ENCODE peak calls at places on chromosomes 3 and 15, in seven cellular contexts. M is body of pancreas; T is OCI-LY7; V is effector memory CD4-positive, alpha-beta T cell; F is kidney; P is psoas muscle; Q is adrenal gland. O is an unnamed sample.
A peak's percentile ranks its signal among the peaks of the same experiment; 100 is the strongest.

GRCh38 chr15:72961326-72961725 is 90.9 kb upstream of the NEO1 start:
- DNase-seq in M (no peak), T (no peak), V (no peak), F (no peak), P (no peak), Q (no peak), O (no peak)

GRCh38 chr3:62143843-62144450 is 229.4 kb downstream of the FEZF2 start:
- DNase-seq in M (no peak), T (no peak), V (no peak), F (no peak), P (no peak), Q (no peak), O (no peak)

GRCh38 chr3:115960799-115961198 is 337.5 kb downstream of the GAP43 start:
- DNase-seq in M (no peak), T (no peak), V (no peak), F (no peak), P (no peak), Q (peak; percentile 83), O (no peak)

GRCh38 chr15:51038258-51039042 is 56.3 kb downstream of the TNFAIP8L3 start:
- DNase-seq in M (no peak), T (no peak), V (no peak), F (no peak), P (no peak), Q (no peak), O (no peak)

GRCh38 chr3:129312021-129312639 is 33.5 kb downstream of the HMCES start:
- DNase-seq in M (no peak), T (no peak), V (no peak), F (no peak), P (peak; percentile 36), Q (no peak), O (peak; percentile 22)

GRCh38 chr3:134938024-134938525 is 143.0 kb downstream of the EPHB1 start:
- DNase-seq in M (no peak), T (no peak), V (no peak), F (no peak), P (no peak), Q (no peak), O (no peak)

GRCh38 chr15:63107895-63108546 is 13.6 kb upstream of the LACTB start:
- DNase-seq in M (peak; percentile 26), T (no peak), V (no peak), F (peak; percentile 77), P (no peak), Q (peak; percentile 74), O (peak; percentile 100)

GRCh38 chr3:183810643-183811594 is 14.5 kb downstream of the MAP6D1 start:
- DNase-seq in M (peak; percentile 90), T (no peak), V (no peak), F (no peak), P (no peak), Q (no peak), O (no peak)

GRCh38 chr3:30948436-30948835 is 54.0 kb upstream of the GADL1 start:
- DNase-seq in M (no peak), T (no peak), V (no peak), F (no peak), P (no peak), Q (no peak), O (no peak)

GRCh38 chr3:23431759-23432158 is 228.6 kb downstream of the UBE2E2 start:
- DNase-seq in M (no peak), T (no peak), V (no peak), F (no peak), P (no peak), Q (no peak), O (no peak)

GRCh38 chr3:10206166-10206511 is 41.4 kb downstream of the IRAK2 start:
- DNase-seq in M (no peak), T (no peak), V (no peak), F (no peak), P (no peak), Q (no peak), O (no peak)

GRCh38 chr3:108006077-108006675 is 84.7 kb downstream of the CD47 start:
- DNase-seq in M (peak; percentile 49), T (no peak), V (no peak), F (no peak), P (no peak), Q (peak; percentile 75), O (no peak)

DNA sequence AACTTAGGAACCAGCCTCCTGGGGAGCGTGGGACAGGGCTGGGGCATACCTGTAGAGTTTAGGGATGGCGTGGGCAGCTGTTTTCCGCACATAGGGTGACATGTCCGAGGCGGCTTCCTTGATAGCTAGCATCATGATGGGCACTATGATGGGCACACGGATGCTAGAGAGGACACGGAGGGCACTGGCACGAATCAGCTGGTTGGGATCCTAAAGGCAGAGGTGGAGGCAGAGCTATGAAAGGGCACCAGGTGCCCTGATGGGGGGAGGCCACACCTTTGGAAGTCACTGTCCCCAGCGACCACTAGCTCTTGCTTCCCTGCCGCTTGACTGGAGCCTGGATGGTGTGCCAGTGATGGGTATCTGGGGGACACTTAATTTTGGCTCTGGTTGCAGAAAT is 28.3 kb downstream of the AP3B2 start:
- DNase-seq in M (no peak), T (no peak), V (no peak), F (no peak), P (no peak), Q (no peak), O (no peak)
- H3K4me3 ChIP-seq in M (no peak overlapping the region), T (no peak overlapping the region), V (peak overlapping the region; percentile 67), F (peak overlapping the region; percentile 77), P (no peak overlapping the region), Q (no peak overlapping the region), O (no peak overlapping the region)

GRCh38 chr15:38692789-38693062 is 128.1 kb upstream of the RASGRP1 start:
- DNase-seq in M (no peak), T (no peak), V (no peak), F (no peak), P (no peak), Q (no peak), O (no peak)

GRCh38 chr15:38691951-38692788 is 127.6 kb upstream of the RASGRP1 start:
- DNase-seq in M (no peak), T (no peak), V (no peak), F (no peak), P (no peak), Q (no peak), O (no peak)

GRCh38 chr15:38691365-38691764 is 126.8 kb upstream of the RASGRP1 start:
- DNase-seq in M (no peak), T (no peak), V (no peak), F (no peak), P (no peak), Q (no peak), O (no peak)

GRCh38 chr15:38690221-38690620 is 125.6 kb upstream of the RASGRP1 start:
- DNase-seq in M (no peak), T (no peak), V (no peak), F (no peak), P (no peak), Q (no peak), O (no peak)

DNA sequence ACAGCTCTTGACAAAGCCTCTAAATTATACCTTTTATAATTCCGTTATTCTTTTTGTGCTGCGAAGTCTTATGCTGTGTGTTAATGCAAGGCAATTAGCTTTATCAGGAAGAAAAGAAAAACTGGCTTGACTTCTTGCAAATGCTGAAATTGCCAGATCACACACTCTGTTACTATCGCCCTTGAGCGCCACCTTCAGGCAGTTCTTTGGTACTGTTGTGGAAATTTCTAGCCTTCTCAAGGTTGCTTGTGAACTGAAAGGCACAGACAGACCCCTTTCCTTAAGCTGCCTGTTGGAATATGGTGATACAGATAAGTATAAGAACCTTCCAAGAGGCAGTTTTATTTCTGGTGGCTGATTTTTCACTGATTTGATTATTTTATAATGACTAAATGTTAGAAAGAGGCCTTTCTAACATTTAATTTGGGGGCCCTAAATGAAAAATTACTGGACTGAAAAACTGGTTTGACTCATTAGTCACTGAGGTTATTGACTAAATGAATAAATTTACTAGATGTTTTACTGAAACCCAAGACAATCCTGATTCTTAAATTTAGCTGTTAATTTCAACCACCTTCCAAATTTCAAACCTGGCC is 126.2 kb upstream of the RASGRP1 start:
- DNase-seq in M (peak; percentile 71), T (peak; percentile 83), V (peak; percentile 71), F (no peak), P (peak; percentile 53), Q (peak; percentile 86), O (peak; percentile 52)
- H3K4me1 ChIP-seq in M (no peaks in the 10 kb centered on the region), T (peaks cover 27% of the 10 kb centered on the region), V (peaks cover 61% of the 10 kb centered on the region), F (no peaks in the 10 kb centered on the region), P (no peaks in the 10 kb centered on the region), Q (no peaks in the 10 kb centered on the region), O (no peaks in the 10 kb centered on the region)

GRCh38 chr3:123702720-123703119 is 117.9 kb upstream of the HACD2 start:
- DNase-seq in M (no peak), T (no peak), V (no peak), F (no peak), P (no peak), Q (peak; percentile 37), O (no peak)
- H3K4me3 ChIP-seq in M (no peak overlapping the region), T (no peak overlapping the region), V (no peak overlapping the region), F (no peak overlapping the region), P (no peak overlapping the region), Q (no peak overlapping the region), O (no peak overlapping the region)

GRCh38 chr15:70265986-70266385 is 168.3 kb upstream of the TLE3 start:
- DNase-seq in M (no peak), T (no peak), V (no peak), F (peak; percentile 64), P (peak; percentile 23), Q (no peak), O (no peak)
- H3K4me1 ChIP-seq in M (peaks cover 3% of the 10 kb centered on the region), T (peaks cover 47% of the 10 kb centered on the region), V (no peaks in the 10 kb centered on the region), F (peaks cover 51% of the 10 kb centered on the region), P (peaks cover 11% of the 10 kb centered on the region), Q (peaks cover 38% of the 10 kb centered on the region), O (peaks cover 5% of the 10 kb centered on the region)

GRCh38 chr3:64224826-64225606 is at the start of gene PRICKLE2:
- DNase-seq in M (peak; percentile 69), T (peak; percentile 92), V (no peak), F (peak; percentile 95), P (peak; percentile 87), Q (peak; percentile 89), O (peak; percentile 80)
- H3K4me3 ChIP-seq in M (no peak within 1 kb of the TSS), T (peak within 1 kb of the TSS; percentile 75), V (no peak within 1 kb of the TSS), F (peak within 1 kb of the TSS; percentile 65), P (peak within 1 kb of the TSS; percentile 53), Q (no peak within 1 kb of the TSS), O (peak within 1 kb of the TSS; percentile 42)

DNA sequence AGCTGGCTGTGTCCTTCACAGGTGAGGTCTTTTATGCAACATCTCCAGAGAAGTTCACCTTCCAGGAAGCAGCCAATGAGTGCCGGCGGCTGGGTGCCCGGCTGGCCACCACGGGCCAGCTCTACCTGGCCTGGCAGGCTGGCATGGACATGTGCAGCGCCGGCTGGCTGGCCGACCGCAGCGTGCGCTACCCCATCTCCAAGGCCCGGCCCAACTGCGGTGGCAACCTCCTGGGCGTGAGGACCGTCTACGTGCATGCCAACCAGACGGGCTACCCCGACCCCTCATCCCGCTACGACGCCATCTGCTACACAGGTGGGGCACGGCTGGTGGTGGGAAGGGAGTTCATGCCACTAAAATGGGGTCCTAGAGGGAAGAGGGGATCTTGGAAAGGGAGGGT is 40.1 kb downstream of the ACAN start:
- DNase-seq in M (no peak), T (no peak), V (no peak), F (no peak), P (no peak), Q (no peak), O (no peak)
- H3K4me1 ChIP-seq in M (no peaks in the 10 kb centered on the region), T (no peaks in the 10 kb centered on the region), V (no peaks in the 10 kb centered on the region), F (no peaks in the 10 kb centered on the region), P (no peaks in the 10 kb centered on the region), Q (no peaks in the 10 kb centered on the region), O (no peaks in the 10 kb centered on the region)

O was measured in SJSA1.